ENCODE peak calls at places on chromosomes 7 and 10, in nine cellular contexts. W is OCI-LY7, F is adrenal gland, C is brain microvascular endothelial cell, R is dorsolateral prefrontal cortex, A is psoas muscle, U is gastrocnemius medialis, K is astrocyte, B is pancreas. I is an unnamed sample.

GRCh38 chr10:126123466-126123865 is 227.1 kb downstream of the FANK1 start:
- DNase-seq in W (no peak), F (no peak), C (no peak), R (no peak), A (no peak), U (no peak), K (no peak), B (no peak), I (no peak)

GRCh38 chr7:157292770-157293412 is 43.9 kb upstream of the DNAJB6 start:
- DNase-seq in W (no peak), F (no peak), C (no peak), R (no peak), A (no peak), U (no peak), K (no peak), B (no peak), I (no peak)

GRCh38 chr7:75776295-75776971 is 4.4 kb upstream of the CCL26 start:
- DNase-seq in W (no peak), F (no peak), C (peak; percentile 62), R (no peak), A (no peak), U (no peak), K (peak; percentile 98), B (no peak), I (no peak)

GRCh38 chr10:101732096-101732495 is 37.1 kb upstream of the FBXW4 start:
- DNase-seq in W (no peak), F (no peak), C (no peak), R (no peak), A (no peak), U (no peak), K (no peak), B (no peak), I (no peak)

GRCh38 chr10:219731-220472 is 84.6 kb downstream of the ZMYND11 start:
- DNase-seq in W (no peak), F (no peak), C (no peak), R (no peak), A (no peak), U (no peak), K (no peak), B (no peak), I (no peak)

GRCh38 chr7:117810642-117811512 is 62.4 kb downstream of the CTTNBP2 start:
- DNase-seq in W (no peak), F (no peak), C (peak; percentile 57), R (no peak), A (no peak), U (no peak), K (peak; percentile 72), B (no peak), I (no peak)

GRCh38 chr10:13769926-13770325 is 183.2 kb downstream of the PRPF18 start:
- DNase-seq in W (no peak), F (no peak), C (peak; percentile 53), R (no peak), A (no peak), U (no peak), K (peak; percentile 58), B (no peak), I (no peak)

GRCh38 chr10:131937832-131938231 is 37.0 kb downstream of the PPP2R2D start:
- DNase-seq in W (no peak), F (no peak), C (no peak), R (no peak), A (no peak), U (no peak), K (no peak), B (no peak), I (no peak)

GRCh38 chr7:7681191-7681935 is 37.0 kb downstream of the RPA3 start:
- DNase-seq in W (peak; percentile 75), F (peak; percentile 32), C (peak; percentile 60), R (no peak), A (no peak), U (peak; percentile 14), K (peak; percentile 34), B (peak; percentile 43), I (peak; percentile 2)

GRCh38 chr7:143295870-143296269 is 7.7 kb downstream of the CASP2 start:
- DNase-seq in W (no peak), F (no peak), C (peak; percentile 30), R (no peak), A (no peak), U (no peak), K (peak; percentile 82), B (no peak), I (no peak)

GRCh38 chr7:134016223-134016941 is 110.8 kb upstream of the LRGUK start:
- DNase-seq in W (peak; percentile 17), F (peak; percentile 35), C (peak; percentile 21), R (no peak), A (no peak), U (no peak), K (peak; percentile 10), B (peak; percentile 41), I (no peak)

GRCh38 chr7:100539436-100540006 is 518 bp downstream of the AGFG2 start:
- DNase-seq in W (peak; percentile 24), F (peak; percentile 23), C (no peak), R (no peak), A (no peak), U (no peak), K (no peak), B (peak; percentile 43), I (no peak)

GRCh38 chr7:117269417-117269816 is 53.4 kb downstream of the WNT2 start:
- DNase-seq in W (no peak), F (no peak), C (peak; percentile 92), R (no peak), A (no peak), U (no peak), K (peak; percentile 99), B (no peak), I (no peak)

GRCh38 chr10:112360308-112361270 is 13.3 kb upstream of the ACSL5 start:
- DNase-seq in W (no peak), F (peak; percentile 59), C (no peak), R (no peak), A (peak; percentile 49), U (peak; percentile 39), K (peak; percentile 30), B (no peak), I (no peak)

GRCh38 chr7:151306860-151307259 is 34.8 kb upstream of the NUB1 start:
- DNase-seq in W (no peak), F (no peak), C (no peak), R (no peak), A (no peak), U (no peak), K (no peak), B (no peak), I (no peak)

GRCh38 chr7:151832656-151833055 is 44.3 kb downstream of the PRKAG2 start:
- DNase-seq in W (no peak), F (no peak), C (no peak), R (no peak), A (no peak), U (no peak), K (no peak), B (no peak), I (no peak)

GRCh38 chr7:84336303-84336702 is 141.7 kb upstream of the SEMA3A start:
- DNase-seq in W (no peak), F (no peak), C (peak; percentile 91), R (no peak), A (no peak), U (no peak), K (peak; percentile 89), B (no peak), I (no peak)

GRCh38 chr7:1192171-1192676 is 32.2 kb upstream of the ZFAND2A start:
- DNase-seq in W (no peak), F (no peak), C (peak; percentile 71), R (no peak), A (no peak), U (no peak), K (peak; percentile 63), B (no peak), I (no peak)

GRCh38 chr7:44985033-44985695 is 6.3 kb upstream of the MYO1G start:
- DNase-seq in W (no peak), F (no peak), C (no peak), R (no peak), A (no peak), U (no peak), K (peak; percentile 19), B (peak; percentile 10), I (no peak)

GRCh38 chr7:44982535-44982923 is 3.7 kb upstream of the MYO1G start:
- DNase-seq in W (no peak), F (no peak), C (no peak), R (no peak), A (no peak), U (no peak), K (no peak), B (no peak), I (no peak)

GRCh38 chr7:44982970-44983369 is 4.2 kb upstream of the MYO1G start:
- DNase-seq in W (no peak), F (no peak), C (no peak), R (no peak), A (no peak), U (no peak), K (no peak), B (no peak), I (no peak)

GRCh38 chr7:44984478-44984758 is 5.6 kb upstream of the MYO1G start:
- DNase-seq in W (no peak), F (no peak), C (no peak), R (no peak), A (no peak), U (no peak), K (no peak), B (no peak), I (no peak)

GRCh38 chr7:44983742-44984477 is 5.1 kb upstream of the MYO1G start:
- DNase-seq in W (no peak), F (no peak), C (no peak), R (no peak), A (no peak), U (no peak), K (no peak), B (no peak), I (no peak)
- H3K27ac ChIP-seq in W (peak overlapping the region; percentile 70), F (peak overlapping the region; percentile 24), C (no peak overlapping the region), R (no peak overlapping the region), A (peak overlapping the region; percentile 17), U (no peak overlapping the region), K (no peak overlapping the region), B (no peak overlapping the region), I (no peak overlapping the region)

DNA sequence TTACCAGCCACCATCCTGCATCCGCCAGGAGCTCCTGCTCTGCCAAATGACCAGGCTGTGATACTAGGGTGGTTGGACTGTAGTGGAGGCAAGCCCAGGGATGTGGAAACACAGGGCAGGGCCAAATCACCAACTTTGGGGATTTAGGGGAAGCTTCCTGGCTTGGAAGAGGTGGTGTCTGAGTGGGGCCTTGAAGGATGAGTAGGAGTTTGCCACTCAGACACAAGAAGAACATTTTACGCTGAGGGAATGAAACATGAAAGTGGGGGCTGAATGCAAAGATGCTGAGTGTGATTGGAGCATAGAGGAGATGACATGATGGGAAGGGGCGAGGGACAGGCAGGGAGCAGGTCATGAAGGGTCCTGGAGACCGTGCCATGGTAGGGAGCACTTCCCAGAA is 329.5 kb downstream of the RPS24 start:
- DNase-seq in W (no peak), F (no peak), C (no peak), R (no peak), A (no peak), U (no peak), K (no peak), B (no peak), I (no peak)
- H3K27ac ChIP-seq in W (no peak overlapping the region), F (no peak overlapping the region), C (no peak overlapping the region), R (no peak overlapping the region), A (no peak overlapping the region), U (no peak overlapping the region), K (no peak overlapping the region), B (no peak overlapping the region), I (no peak overlapping the region)

GRCh38 chr7:116223598-116223997 is 13.3 kb downstream of the TES start:
- DNase-seq in W (no peak), F (no peak), C (no peak), R (no peak), A (no peak), U (no peak), K (no peak), B (no peak), I (no peak)
- H3K27ac ChIP-seq in W (no peak overlapping the region), F (no peak overlapping the region), C (peak overlapping the region; percentile 49), R (no peak overlapping the region), A (no peak overlapping the region), U (no peak overlapping the region), K (no peak overlapping the region), B (no peak overlapping the region), I (no peak overlapping the region)

GRCh38 chr10:35643151-35643975 is 1.3 kb upstream of the FZD8 start:
- DNase-seq in W (no peak), F (peak; percentile 64), C (peak; percentile 49), R (peak; percentile 72), A (peak; percentile 77), U (peak; percentile 45), K (peak; percentile 26), B (peak; percentile 65), I (no peak)
- H3K27ac ChIP-seq in W (no peak overlapping the region), F (peak overlapping the region; percentile 81), C (no peak overlapping the region), R (peak overlapping the region; percentile 65), A (peak overlapping the region; percentile 92), U (peak overlapping the region; percentile 86), K (no peak overlapping the region), B (peak overlapping the region; percentile 24), I (peak overlapping the region; percentile 58)